ENCODE peak calls at places on chromosomes 12 and 14, in four cellular contexts. K is activated CD8-positive, alpha-beta T cell treated with anti-CD3 and anti-CD28 coated beads, Interleukin-2, amount 10 ng/mL, durations not matched to agents 7 days and 5 days; D is right atrium auricular region; Q is foreskin melanocyte. R is an unnamed sample.

GRCh38 chr14:105857223-105857815 is 330.9 kb downstream of the TMEM121 start:
- DNase-seq in K (peak; percentile 71), Q (no peak), D (no peak), R (no peak)

GRCh38 chr12:94112116-94112515 is 36.3 kb upstream of the PLXNC1 start:
- DNase-seq in K (no peak), D (no peak), Q (no peak), R (no peak)

GRCh38 chr12:14843425-14843887 is at the start of gene ART4:
- DNase-seq in Q (no peak), D (peak; percentile 77), K (no peak), R (no peak)

GRCh38 chr14:104140213-104140462 is 1.8 kb downstream of the KIF26A start:
- DNase-seq in Q (no peak), K (no peak), D (no peak), R (no peak)

GRCh38 chr12:73390256-73390655 is 1118.1 kb downstream of the TRHDE start:
- DNase-seq in D (no peak), Q (no peak), K (no peak), R (no peak)

GRCh38 chr12:15721716-15722115 is 67.5 kb downstream of the EPS8 start:
- DNase-seq in K (no peak), D (no peak), Q (peak; percentile 45), R (no peak)

GRCh38 chr14:104637546-104638003 is 33.0 kb upstream of the TMEM179 start:
- DNase-seq in D (no peak), Q (no peak), K (no peak), R (no peak)

GRCh38 chr14:103056322-103057027 is 874 bp downstream of the CDC42BPB start:
- DNase-seq in K (no peak), D (peak; percentile 72), Q (peak; percentile 62), R (no peak)

GRCh38 chr14:54366726-54367707 is 29.8 kb upstream of the CDKN3 start:
- DNase-seq in D (peak; percentile 36), Q (peak; percentile 73), K (peak; percentile 39), R (peak; percentile 51)

R was measured in Jurkat, Clone E6-1.